ENCODE peak calls at places on chromosomes 2 and 18, in eight cellular contexts. N is aorta, T is brain microvascular endothelial cell, H is NCI-H1105 treated with DMSO at 0.1 percent for 48 hours, M is activated T-cell treated with anti-CD3 and anti-CD28 coated beads for 24 hours, O is NCI-H748 treated with DMSO at 0.1 percent for 48 hours, P is amniotic stem cell, Q is kidney. I is an unnamed sample.

GRCh38 chr2:191302459-191303155 is 57.4 kb downstream of the MYO1B start:
- DNase-seq in N (no peak), T (peak), H (no peak), M (no peak), O (no peak), P (no peak), Q (no peak), I (peak)

GRCh38 chr2:42783511-42783910 is 8.9 kb downstream of the HAAO start:
- DNase-seq in N (no peak), T (no peak), H (no peak), M (no peak), O (no peak), P (no peak), Q (no peak), I (no peak)

GRCh38 chr2:120959426-120959825 is 223.8 kb downstream of the GLI2 start:
- DNase-seq in N (no peak), T (no peak), H (no peak), M (no peak), O (no peak), P (no peak), Q (peak), I (no peak)

GRCh38 chr2:168392797-168393196 is 63.3 kb upstream of the CERS6 start:
- DNase-seq in N (no peak), T (no peak), H (no peak), M (no peak), O (no peak), P (no peak), Q (no peak), I (no peak)

GRCh38 chr2:12428324-12428723 is 288.4 kb upstream of the TRIB2 start:
- DNase-seq in N (no peak), T (no peak), H (no peak), M (no peak), O (no peak), P (no peak), Q (no peak), I (no peak)

GRCh38 chr2:85516649-85517389 is 22.1 kb upstream of the MAT2A start:
- DNase-seq in N (no peak), T (no peak), H (no peak), M (no peak), O (no peak), P (no peak), Q (no peak), I (no peak)

GRCh38 chr18:79607361-79607930 is 72.2 kb upstream of the CTDP1 start:
- DNase-seq in N (no peak), T (no peak), H (no peak), M (no peak), O (no peak), P (no peak), Q (peak), I (no peak)

GRCh38 chr2:38509322-38509946 is 93.3 kb downstream of the HNRNPLL start:
- DNase-seq in N (no peak), T (peak), H (peak), M (no peak), O (no peak), P (peak), Q (no peak), I (no peak)

GRCh38 chr18:2420367-2420766 is 150.9 kb downstream of the METTL4 start:
- DNase-seq in N (no peak), T (no peak), H (no peak), M (no peak), O (no peak), P (no peak), Q (no peak), I (no peak)

GRCh38 chr2:111054791-111055627 is 65.7 kb upstream of the BCL2L11 start:
- DNase-seq in N (no peak), T (no peak), H (no peak), M (peak), O (no peak), P (no peak), Q (peak), I (no peak)

GRCh38 chr18:64749884-64750283 is 601.0 kb upstream of the LINC00305 start:
- DNase-seq in N (no peak), T (no peak), H (no peak), M (no peak), O (no peak), P (no peak), Q (no peak), I (no peak)

GRCh38 chr2:217801115-217801531 is 201.7 kb downstream of the TNS1 start:
- DNase-seq in N (peak), T (no peak), H (no peak), M (no peak), O (no peak), P (no peak), Q (no peak), I (no peak)

GRCh38 chr2:176507736-176508135 is 238.5 kb downstream of the MTX2 start:
- DNase-seq in N (no peak), T (no peak), H (no peak), M (no peak), O (no peak), P (no peak), Q (no peak), I (no peak)

GRCh38 chr2:215794829-215795546 is 218.4 kb downstream of the MREG start:
- DNase-seq in N (no peak), T (no peak), H (no peak), M (no peak), O (no peak), P (no peak), Q (no peak), I (no peak)

I was measured in HL-60.